ENCODE peak calls at places on chromosomes 3 and 15, in ten cellular contexts. A is GM23338, G is AG09319, R is body of pancreas, S is A549, X is Panc1, D is GM13977, U is natural killer cell, Y is left ventricle myocardium inferior, K is Caco-2. M is an unnamed sample.
A peak's percentile ranks its signal among the peaks of the same experiment; 100 is the strongest.

GRCh38 chr3:113153499-113154107 is 57.8 kb upstream of the BOC start:
- DNase-seq in X (no peak), K (no peak), R (no peak), Y (no peak), G (no peak), S (no peak), D (no peak), U (no peak), A (no peak), M (no peak)

GRCh38 chr3:2872884-2873283 is 237.3 kb downstream of the IL5RA start:
- DNase-seq in K (no peak), X (no peak), S (no peak), R (no peak), D (no peak), U (no peak), A (no peak), G (no peak), Y (no peak), M (no peak)

GRCh38 chr15:42111924-42112323 is 17.6 kb upstream of the PLA2G4D start:
- DNase-seq in U (no peak), G (no peak), K (no peak), D (no peak), Y (no peak), R (no peak), X (no peak), A (no peak), S (no peak), M (no peak)

GRCh38 chr3:197404754-197405153 is 106.3 kb upstream of the DLG1 start:
- DNase-seq in D (no peak), X (no peak), A (no peak), Y (no peak), R (no peak), S (no peak), U (no peak), K (no peak), G (no peak), M (no peak)

GRCh38 chr3:195116393-195117185 is 154.4 kb downstream of the XXYLT1 start:
- DNase-seq in U (no peak), D (no peak), X (no peak), R (no peak), Y (no peak), A (no peak), K (no peak), S (no peak), G (no peak), M (no peak)

GRCh38 chr3:128788268-128788869 is 62.4 kb downstream of the RAB7A start:
- DNase-seq in Y (no peak), S (no peak), G (no peak), K (no peak), D (no peak), U (no peak), R (no peak), X (no peak), A (no peak), M (no peak)

GRCh38 chr15:96889734-96890480 is 559.4 kb downstream of the NR2F2 start:
- DNase-seq in X (no peak), R (no peak), U (no peak), G (no peak), S (no peak), D (no peak), Y (no peak), K (no peak), A (no peak), M (no peak)

GRCh38 chr3:28150465-28151206 is 90.8 kb upstream of the CMC1 start:
- DNase-seq in R (peak; percentile 10), Y (no peak), G (no peak), K (no peak), S (no peak), U (no peak), X (no peak), A (no peak), D (no peak), M (no peak)

GRCh38 chr3:192915306-192915705 is 2.4 kb downstream of the MB21D2 start:
- DNase-seq in U (no peak), K (peak; percentile 54), R (no peak), Y (no peak), D (peak; percentile 48), X (no peak), S (no peak), G (no peak), A (peak; percentile 80), M (no peak)

GRCh38 chr3:131163-131889 is 65.2 kb upstream of the CHL1 start:
- DNase-seq in D (no peak), Y (no peak), G (no peak), U (no peak), K (no peak), S (no peak), R (no peak), A (no peak), X (no peak), M (no peak)

GRCh38 chr3:62415312-62415791 is 42.0 kb upstream of the FEZF2 start:
- DNase-seq in X (no peak), D (no peak), K (no peak), A (peak; percentile 90), S (no peak), G (no peak), U (no peak), Y (no peak), R (no peak), M (peak; percentile 10)

GRCh38 chr15:99279290-99279689 is 28.0 kb downstream of the LRRC28 start:
- DNase-seq in X (no peak), K (no peak), Y (no peak), R (no peak), D (no peak), S (no peak), U (no peak), G (no peak), A (no peak), M (no peak)

GRCh38 chr3:14235003-14235876 is 56.6 kb downstream of the LSM3 start:
- DNase-seq in K (no peak), S (no peak), A (no peak), U (no peak), D (no peak), X (no peak), Y (no peak), R (no peak), G (no peak), M (no peak)

GRCh38 chr15:58947179-58947578 is 13.7 kb upstream of the SLTM start:
- DNase-seq in D (no peak), G (no peak), S (no peak), U (no peak), X (no peak), R (no peak), K (no peak), A (no peak), Y (no peak), M (no peak)

GRCh38 chr15:69338535-69339213 is 40.0 kb downstream of the PAQR5 start:
- DNase-seq in X (no peak), A (no peak), K (no peak), R (no peak), D (no peak), Y (no peak), U (no peak), G (no peak), S (no peak), M (no peak)

GRCh38 chr3:120350431-120350941 is 1.3 kb upstream of the LRRC58 start:
- DNase-seq in A (peak; percentile 10), R (peak; percentile 20), K (no peak), D (no peak), G (no peak), U (no peak), X (no peak), Y (no peak), S (peak; percentile 33), M (no peak)

GRCh38 chr3:158430448-158430847 is 140.5 kb upstream of the MLF1 start:
- DNase-seq in Y (no peak), X (no peak), D (no peak), U (no peak), A (no peak), R (no peak), G (no peak), K (no peak), S (no peak), M (no peak)

DNA sequence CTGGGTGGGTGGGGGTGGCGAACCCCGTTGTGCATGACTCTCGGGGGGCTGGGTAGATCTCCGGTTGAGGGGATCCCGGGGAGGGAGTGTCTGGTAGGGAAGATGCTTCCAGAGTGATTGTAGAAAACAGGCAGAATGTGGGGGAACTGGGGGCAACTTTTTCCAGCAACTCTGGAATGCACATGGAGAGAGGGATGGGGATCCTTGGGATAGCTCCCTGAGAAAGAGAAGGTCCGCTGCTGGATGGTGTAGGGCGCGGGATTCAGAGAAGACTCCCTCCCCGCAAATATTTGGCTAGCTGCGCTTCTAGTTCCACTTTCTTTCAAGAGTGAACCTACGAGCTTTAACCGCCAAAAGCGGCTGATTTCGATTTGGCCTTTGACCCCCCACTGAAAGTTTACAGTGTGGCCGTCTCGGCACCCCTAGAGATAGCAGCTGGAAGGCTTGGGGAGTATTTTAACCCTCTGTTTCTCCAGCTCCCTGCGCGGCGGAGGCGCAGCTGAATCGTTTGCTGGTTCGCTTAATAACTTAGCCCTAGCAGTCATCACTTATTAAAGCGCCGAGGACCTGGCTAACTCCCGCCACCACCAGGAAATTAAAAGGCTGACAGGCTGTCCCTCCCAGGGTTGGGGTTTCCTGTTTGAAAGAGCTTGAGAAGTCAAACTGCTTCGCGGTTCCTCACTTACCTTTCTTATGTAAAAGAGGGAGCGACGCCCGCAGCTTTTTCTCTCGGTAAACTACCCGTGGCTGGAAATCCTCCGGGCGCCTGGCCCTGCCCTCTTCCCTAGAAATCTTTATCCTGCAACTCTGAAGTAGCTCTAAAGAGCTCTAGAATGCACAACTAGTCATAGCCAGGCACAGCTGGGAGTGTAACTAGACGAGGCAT is 1.2 kb downstream of the PHLDB2 start:
- DNase-seq in A (peak; percentile 99), Y (peak; percentile 76), U (peak; percentile 61), R (peak; percentile 84), S (peak; percentile 88), K (peak; percentile 71), X (peak; percentile 27), G (peak; percentile 72), D (peak; percentile 78), M (peak; percentile 50)
- TF ChIP-seq CTCF in A (peak; percentile 27), Y (peak; percentile 78), U (no peak), R (peak; percentile 17), S (peak; percentile 61), K (peak; percentile 26), X (peak; percentile 60), G (peak; percentile 63), D (no peak), M (peak; percentile 56)

GRCh38 chr3:72535789-72536188 is 312.5 kb downstream of the SHQ1 start:
- DNase-seq in G (no peak), R (no peak), D (no peak), A (no peak), X (no peak), U (no peak), S (no peak), K (no peak), Y (no peak), M (no peak)
- TF ChIP-seq CTCF in G (no peak), R (no peak), D (no peak), A (no peak), X (no peak), U (no peak), S (no peak), K (no peak), Y (no peak), M (no peak)

GRCh38 chr3:117355566-117355965 is 646.0 kb downstream of the TUSC7 start:
- DNase-seq in K (peak; percentile 18), Y (no peak), R (peak; percentile 28), S (peak; percentile 3), D (peak; percentile 11), X (no peak), U (no peak), G (no peak), A (peak; percentile 66), M (no peak)
- TF ChIP-seq CTCF in K (peak; percentile 32), Y (peak; percentile 35), R (no peak), S (peak; percentile 41), D (peak; percentile 45), X (peak; percentile 36), U (no peak), G (peak; percentile 17), A (peak; percentile 58), M (peak; percentile 66)

GRCh38 chr3:142152349-142152748 is 3.0 kb upstream of the TFDP2 start:
- DNase-seq in S (no peak), A (peak; percentile 61), R (no peak), D (no peak), K (peak; percentile 41), Y (no peak), X (no peak), G (no peak), U (no peak), M (no peak)
- TF ChIP-seq CTCF in S (peak; percentile 16), A (peak; percentile 54), R (no peak), D (no peak), K (peak; percentile 57), Y (no peak), X (peak; percentile 61), G (no peak), U (no peak), M (peak; percentile 41)